ENCODE peak calls at places on chromosomes 1 and 21, in nine cellular contexts. R is NCI-H1105; T is OCI-M1; S is activated effector memory CD4-positive, alpha-beta T cell treated with anti-CD3 and anti-CD28 coated beads, Interleukin-2, amount 50 U/mL, for 16 hours; L is heart left ventricle; J is naive thymus-derived CD8-positive, alpha-beta T cell; K is AG08396; V is central memory CD4-positive, alpha-beta T cell; Y is GM13977. P is an unnamed sample.

GRCh38 chr1:200379431-200379755 is 30.4 kb downstream of the ZNF281 start:
- DNase-seq in L (no peak), T (no peak), K (peak), R (no peak), Y (no peak), J (no peak), S (no peak), V (no peak), P (no peak)

GRCh38 chr1:170071378-170071777 is 3.1 kb downstream of the KIFAP3 start:
- DNase-seq in T (peak), L (no peak), R (no peak), V (no peak), S (no peak), J (no peak), Y (no peak), K (no peak), P (no peak)

GRCh38 chr1:166703726-166704220 is 135.5 kb upstream of the POGK start:
- DNase-seq in R (no peak), V (no peak), T (peak), Y (no peak), K (no peak), L (no peak), J (no peak), S (no peak), P (no peak)

GRCh38 chr21:33264561-33264960 is 1.6 kb upstream of the IL10RB start:
- DNase-seq in V (no peak), T (no peak), Y (no peak), S (no peak), R (no peak), J (no peak), L (no peak), K (no peak), P (no peak)

GRCh38 chr1:150477733-150478132 is 9.5 kb upstream of the TARS2 start:
- DNase-seq in L (no peak), R (no peak), K (peak), V (no peak), Y (no peak), T (no peak), J (no peak), S (no peak), P (no peak)

GRCh38 chr1:180614746-180615145 is 17.1 kb upstream of the XPR1 start:
- DNase-seq in R (peak), J (no peak), T (no peak), V (no peak), K (no peak), Y (no peak), S (no peak), L (no peak), P (no peak)

GRCh38 chr21:46471514-46471913 is 12.8 kb downstream of the DIP2A start:
- DNase-seq in S (no peak), Y (no peak), V (no peak), J (no peak), L (no peak), K (no peak), R (no peak), T (no peak), P (no peak)

GRCh38 chr1:209457618-209458017 is 125.9 kb upstream of the CAMK1G start:
- DNase-seq in L (no peak), R (no peak), S (no peak), Y (no peak), V (no peak), K (no peak), T (no peak), J (no peak), P (no peak)

GRCh38 chr1:233180626-233181364 is 114.7 kb downstream of the PCNX2 start:
- DNase-seq in K (no peak), R (no peak), S (no peak), V (no peak), Y (no peak), T (no peak), J (no peak), L (no peak), P (no peak)

GRCh38 chr1:229781453-229781852 is 155.4 kb downstream of the URB2 start:
- DNase-seq in T (no peak), S (no peak), J (no peak), V (no peak), Y (no peak), K (no peak), L (no peak), R (peak), P (no peak)

GRCh38 chr1:166730299-166730888 is 108.9 kb upstream of the POGK start:
- DNase-seq in L (no peak), Y (no peak), T (peak), V (no peak), S (no peak), K (peak), J (no peak), R (no peak), P (no peak)

GRCh38 chr1:116988248-116988647 is 13.3 kb upstream of the CD101 start:
- DNase-seq in K (no peak), L (no peak), V (no peak), S (no peak), Y (no peak), J (no peak), T (no peak), R (no peak), P (no peak)

GRCh38 chr21:43295016-43295958 is 126.5 kb downstream of the CRYAA start:
- DNase-seq in T (no peak), L (peak), K (no peak), V (no peak), S (no peak), Y (no peak), J (no peak), R (no peak), P (no peak)

GRCh38 chr1:11157867-11158266 is 31.3 kb upstream of the ANGPTL7 start:
- DNase-seq in S (no peak), V (no peak), J (no peak), T (no peak), K (peak), R (no peak), Y (no peak), L (no peak), P (no peak)

GRCh38 chr1:245475116-245475515 is 320.3 kb downstream of the KIF26B start:
- DNase-seq in Y (no peak), V (no peak), R (no peak), K (peak), J (no peak), S (no peak), T (no peak), L (no peak), P (no peak)

GRCh38 chr1:8951246-8951645 is 5.6 kb downstream of the CA6 start:
- DNase-seq in J (no peak), V (no peak), L (no peak), S (no peak), K (no peak), Y (no peak), T (no peak), R (no peak), P (no peak)

GRCh38 chr1:160429702-160430535 is 29.6 kb downstream of the VANGL2 start:
- DNase-seq in S (no peak), Y (peak), R (no peak), K (no peak), V (no peak), J (no peak), L (no peak), T (peak), P (no peak)

GRCh38 chr1:59128784-59129227 is 168.1 kb upstream of the FGGY start:
- DNase-seq in K (peak), V (no peak), T (no peak), Y (no peak), J (no peak), R (no peak), L (no peak), S (no peak), P (no peak)

GRCh38 chr21:37538971-37539590 is 172.5 kb downstream of the DYRK1A start:
- DNase-seq in Y (no peak), T (no peak), L (no peak), V (no peak), J (no peak), R (no peak), K (no peak), S (no peak), P (no peak)

GRCh38 chr21:42988234-42988965 is 14.0 kb downstream of the PKNOX1 start:
- DNase-seq in V (no peak), R (no peak), K (peak), T (no peak), L (no peak), J (no peak), S (no peak), Y (no peak), P (no peak)

GRCh38 chr1:210364479-210364878 is 35.8 kb downstream of the HHAT start:
- DNase-seq in L (no peak), Y (no peak), V (no peak), K (no peak), T (no peak), R (no peak), S (no peak), J (no peak), P (no peak)

GRCh38 chr1:201248721-201249559 is 34.4 kb upstream of the PKP1 start:
- DNase-seq in T (no peak), K (no peak), Y (no peak), R (no peak), L (no peak), S (peak), V (no peak), J (no peak), P (no peak)

GRCh38 chr1:155005076-155005971 is 2.7 kb downstream of the ZBTB7B start:
- DNase-seq in R (no peak), S (peak), V (no peak), T (no peak), L (peak), Y (no peak), J (no peak), K (no peak), P (no peak)

GRCh38 chr1:14758962-14759361 is 160.5 kb downstream of the KAZN start:
- DNase-seq in S (no peak), V (no peak), L (no peak), R (no peak), J (no peak), K (no peak), Y (no peak), T (no peak), P (no peak)

P was measured in NCI-H1930.